ENCODE peak calls at places on chromosomes 12 and 14, in eight cellular contexts. One of them, this sample, is unnamed.

GRCh38 chr12:49367381-49368239 is at the start of gene SPATS2:
- DNase-seq in right lobe of liver: no peak
- DNase-seq in RWPE1: no peak
- DNase-seq in left ventricle myocardium inferior: peak
- DNase-seq in HFF-Myc: no peak
- DNase-seq in A549: peak
- DNase-seq in sigmoid colon: peak
- DNase-seq in nephron progenitor cell: peak
- DNase-seq in this sample: no peak

GRCh38 chr12:55072093-55072492 is 52.3 kb downstream of the NEUROD4 start:
- DNase-seq in A549: peak
- DNase-seq in RWPE1: peak
- DNase-seq in nephron progenitor cell: peak
- DNase-seq in right lobe of liver: peak
- DNase-seq in HFF-Myc: no peak
- DNase-seq in left ventricle myocardium inferior: peak
- DNase-seq in sigmoid colon: no peak
- DNase-seq in this sample: peak

GRCh38 chr14:65751510-65751909 is 339.0 kb downstream of the FUT8 start:
- DNase-seq in A549: no peak
- DNase-seq in nephron progenitor cell: no peak
- DNase-seq in HFF-Myc: no peak
- DNase-seq in RWPE1: no peak
- DNase-seq in right lobe of liver: no peak
- DNase-seq in left ventricle myocardium inferior: no peak
- DNase-seq in sigmoid colon: no peak
- DNase-seq in this sample: no peak

GRCh38 chr12:111396726-111397445 is 8.8 kb upstream of the SH2B3 start:
- DNase-seq in A549: peak
- DNase-seq in nephron progenitor cell: peak
- DNase-seq in left ventricle myocardium inferior: peak
- DNase-seq in right lobe of liver: peak
- DNase-seq in HFF-Myc: peak
- DNase-seq in sigmoid colon: peak
- DNase-seq in RWPE1: peak
- DNase-seq in this sample: peak

GRCh38 chr12:113230315-113231274 is 9.3 kb downstream of the TPCN1 start:
- DNase-seq in RWPE1: no peak
- DNase-seq in right lobe of liver: no peak
- DNase-seq in sigmoid colon: peak
- DNase-seq in HFF-Myc: no peak
- DNase-seq in nephron progenitor cell: no peak
- DNase-seq in left ventricle myocardium inferior: no peak
- DNase-seq in A549: no peak
- DNase-seq in this sample: no peak

GRCh38 chr12:1517007-1517406 is 77.4 kb downstream of the FBXL14 start:
- DNase-seq in RWPE1: no peak
- DNase-seq in HFF-Myc: no peak
- DNase-seq in nephron progenitor cell: peak
- DNase-seq in A549: peak
- DNase-seq in sigmoid colon: no peak
- DNase-seq in left ventricle myocardium inferior: no peak
- DNase-seq in right lobe of liver: peak
- DNase-seq in this sample: no peak

GRCh38 chr12:47577213-47577612 is 128.6 kb downstream of the RPAP3 start:
- DNase-seq in left ventricle myocardium inferior: no peak
- DNase-seq in RWPE1: no peak
- DNase-seq in HFF-Myc: no peak
- DNase-seq in nephron progenitor cell: no peak
- DNase-seq in sigmoid colon: no peak
- DNase-seq in A549: no peak
- DNase-seq in right lobe of liver: no peak
- DNase-seq in this sample: no peak

GRCh38 chr12:124563401-124563800 is 4.0 kb downstream of the NCOR2 start:
- DNase-seq in left ventricle myocardium inferior: no peak
- DNase-seq in HFF-Myc: no peak
- DNase-seq in right lobe of liver: no peak
- DNase-seq in RWPE1: no peak
- DNase-seq in A549: no peak
- DNase-seq in nephron progenitor cell: no peak
- DNase-seq in sigmoid colon: no peak
- DNase-seq in this sample: no peak

GRCh38 chr12:1811281-1811947 is 9.0 kb upstream of the LRTM2 start:
- DNase-seq in left ventricle myocardium inferior: no peak
- DNase-seq in HFF-Myc: no peak
- DNase-seq in right lobe of liver: no peak
- DNase-seq in nephron progenitor cell: no peak
- DNase-seq in sigmoid colon: no peak
- DNase-seq in A549: no peak
- DNase-seq in RWPE1: no peak
- DNase-seq in this sample: peak

GRCh38 chr14:53894456-53894855 is 62.2 kb downstream of the BMP4 start:
- DNase-seq in left ventricle myocardium inferior: no peak
- DNase-seq in nephron progenitor cell: no peak
- DNase-seq in HFF-Myc: peak
- DNase-seq in sigmoid colon: no peak
- DNase-seq in A549: no peak
- DNase-seq in right lobe of liver: no peak
- DNase-seq in RWPE1: peak
- DNase-seq in this sample: no peak

GRCh38 chr12:3632256-3633240 is 120.4 kb downstream of the CRACR2A start:
- DNase-seq in RWPE1: no peak
- DNase-seq in nephron progenitor cell: no peak
- DNase-seq in HFF-Myc: no peak
- DNase-seq in sigmoid colon: no peak
- DNase-seq in left ventricle myocardium inferior: no peak
- DNase-seq in A549: no peak
- DNase-seq in right lobe of liver: no peak
- DNase-seq in this sample: no peak

GRCh38 chr14:59262717-59263469 is 74.4 kb downstream of the DAAM1 start:
- DNase-seq in sigmoid colon: no peak
- DNase-seq in right lobe of liver: peak
- DNase-seq in nephron progenitor cell: no peak
- DNase-seq in A549: peak
- DNase-seq in RWPE1: no peak
- DNase-seq in HFF-Myc: no peak
- DNase-seq in left ventricle myocardium inferior: no peak
- DNase-seq in this sample: no peak

GRCh38 chr12:55720894-55721444 is 776 bp downstream of the RDH5 start:
- DNase-seq in sigmoid colon: peak
- DNase-seq in RWPE1: peak
- DNase-seq in A549: peak
- DNase-seq in nephron progenitor cell: no peak
- DNase-seq in left ventricle myocardium inferior: peak
- DNase-seq in HFF-Myc: peak
- DNase-seq in right lobe of liver: peak
- DNase-seq in this sample: peak

GRCh38 chr12:101634724-101635123 is 40.0 kb downstream of the MYBPC1 start:
- DNase-seq in left ventricle myocardium inferior: no peak
- DNase-seq in RWPE1: no peak
- DNase-seq in HFF-Myc: no peak
- DNase-seq in sigmoid colon: no peak
- DNase-seq in A549: no peak
- DNase-seq in right lobe of liver: no peak
- DNase-seq in nephron progenitor cell: no peak
- DNase-seq in this sample: no peak

GRCh38 chr12:52354197-52354596 is 13.1 kb downstream of the KRT85 start:
- DNase-seq in left ventricle myocardium inferior: no peak
- DNase-seq in HFF-Myc: peak
- DNase-seq in RWPE1: no peak
- DNase-seq in sigmoid colon: no peak
- DNase-seq in nephron progenitor cell: no peak
- DNase-seq in A549: no peak
- DNase-seq in right lobe of liver: no peak
- DNase-seq in this sample: no peak

GRCh38 chr14:47567273-47567672 is 108.1 kb downstream of the MDGA2 start:
- DNase-seq in nephron progenitor cell: no peak
- DNase-seq in left ventricle myocardium inferior: no peak
- DNase-seq in sigmoid colon: no peak
- DNase-seq in RWPE1: no peak
- DNase-seq in HFF-Myc: no peak
- DNase-seq in right lobe of liver: no peak
- DNase-seq in A549: no peak
- DNase-seq in this sample: no peak
- TF ChIP-seq CTCF in nephron progenitor cell: no peak
- TF ChIP-seq CTCF in left ventricle myocardium inferior: no peak
- TF ChIP-seq CTCF in sigmoid colon: no peak
- TF ChIP-seq CTCF in RWPE1: no peak
- TF ChIP-seq CTCF in HFF-Myc: no peak
- TF ChIP-seq CTCF in right lobe of liver: no peak
- TF ChIP-seq CTCF in A549: no peak
- TF ChIP-seq CTCF in this sample: no peak

DNA sequence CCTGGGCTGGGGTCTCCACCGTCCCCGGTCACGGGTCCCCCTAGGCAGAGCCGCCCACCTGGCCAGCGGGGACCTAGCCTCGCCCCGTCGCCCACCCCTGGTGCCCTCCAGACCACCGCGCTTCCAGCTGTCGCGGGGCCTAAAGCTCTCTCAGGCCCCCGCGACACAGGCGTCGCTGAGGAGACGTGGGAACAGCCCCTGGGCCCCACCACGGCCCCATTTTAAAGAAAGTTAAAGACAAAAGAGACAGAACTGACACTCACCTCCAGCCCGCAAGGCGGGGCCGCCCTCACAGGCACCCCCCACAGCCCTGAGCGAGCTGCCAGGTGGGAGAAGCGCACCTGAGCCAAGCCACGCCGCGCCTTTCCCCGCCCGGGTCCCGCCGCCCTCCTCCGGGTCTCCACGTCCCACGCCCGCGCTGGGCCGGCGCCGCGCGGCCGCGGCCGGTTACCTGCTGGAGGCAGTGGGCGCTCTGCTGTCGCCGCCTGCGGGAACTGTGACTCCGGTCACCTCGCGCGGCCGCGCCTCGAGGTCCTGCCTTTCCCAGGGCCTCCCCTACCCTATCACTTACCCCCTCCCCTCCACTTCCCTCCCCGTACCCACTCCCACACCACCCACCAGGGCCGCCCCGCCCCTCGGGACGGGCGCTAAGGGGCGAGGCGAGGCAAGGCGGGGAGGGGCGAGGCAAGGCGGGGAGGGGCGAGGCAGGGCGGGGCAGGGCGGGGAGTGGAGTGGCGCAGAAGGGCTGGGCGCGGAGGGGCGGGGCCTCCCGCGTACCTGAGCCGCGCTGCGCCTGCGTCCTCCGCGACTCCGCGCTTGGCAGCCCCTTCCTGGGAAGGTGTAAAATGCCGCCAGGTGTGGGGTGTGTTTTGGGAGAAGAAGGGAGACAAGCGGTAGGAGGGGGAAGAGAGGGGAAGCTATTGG is 31.2 kb downstream of the TC2N start:
- DNase-seq in left ventricle myocardium inferior: peak
- DNase-seq in nephron progenitor cell: peak
- DNase-seq in right lobe of liver: peak
- DNase-seq in RWPE1: peak
- DNase-seq in HFF-Myc: no peak
- DNase-seq in sigmoid colon: peak
- DNase-seq in A549: peak
- DNase-seq in this sample: peak
- TF ChIP-seq CTCF in left ventricle myocardium inferior: no peak
- TF ChIP-seq CTCF in nephron progenitor cell: no peak
- TF ChIP-seq CTCF in right lobe of liver: no peak
- TF ChIP-seq CTCF in RWPE1: no peak
- TF ChIP-seq CTCF in HFF-Myc: no peak
- TF ChIP-seq CTCF in sigmoid colon: no peak
- TF ChIP-seq CTCF in A549: no peak
- TF ChIP-seq CTCF in this sample: no peak

GRCh38 chr12:100197486-100197885 is 3.1 kb upstream of the ACTR6 start:
- DNase-seq in RWPE1: peak
- DNase-seq in nephron progenitor cell: no peak
- DNase-seq in A549: no peak
- DNase-seq in sigmoid colon: no peak
- DNase-seq in left ventricle myocardium inferior: no peak
- DNase-seq in HFF-Myc: no peak
- DNase-seq in right lobe of liver: no peak
- DNase-seq in this sample: no peak

GRCh38 chr12:100199023-100199346 is 1.6 kb upstream of the ACTR6 start:
- DNase-seq in sigmoid colon: no peak
- DNase-seq in left ventricle myocardium inferior: no peak
- DNase-seq in right lobe of liver: no peak
- DNase-seq in RWPE1: peak
- DNase-seq in A549: no peak
- DNase-seq in HFF-Myc: no peak
- DNase-seq in nephron progenitor cell: no peak
- DNase-seq in this sample: no peak

GRCh38 chr12:100201604-100202423 is 1.2 kb downstream of the ACTR6 start:
- DNase-seq in nephron progenitor cell: no peak
- DNase-seq in left ventricle myocardium inferior: no peak
- DNase-seq in A549: no peak
- DNase-seq in RWPE1: no peak
- DNase-seq in right lobe of liver: no peak
- DNase-seq in sigmoid colon: no peak
- DNase-seq in HFF-Myc: no peak
- DNase-seq in this sample: no peak

GRCh38 chr12:100199347-100200136 is 1.1 kb upstream of the ACTR6 start:
- DNase-seq in RWPE1: peak
- DNase-seq in HFF-Myc: no peak
- DNase-seq in nephron progenitor cell: peak
- DNase-seq in sigmoid colon: peak
- DNase-seq in left ventricle myocardium inferior: peak
- DNase-seq in A549: peak
- DNase-seq in right lobe of liver: peak
- DNase-seq in this sample: peak

GRCh38 chr12:100200450-100201181 is at the start of gene ACTR6:
- DNase-seq in HFF-Myc: peak
- DNase-seq in RWPE1: peak
- DNase-seq in right lobe of liver: peak
- DNase-seq in left ventricle myocardium inferior: peak
- DNase-seq in sigmoid colon: peak
- DNase-seq in nephron progenitor cell: peak
- DNase-seq in A549: peak
- DNase-seq in this sample: peak
- TF ChIP-seq CTCF in HFF-Myc: no peak
- TF ChIP-seq CTCF in RWPE1: no peak
- TF ChIP-seq CTCF in right lobe of liver: no peak
- TF ChIP-seq CTCF in left ventricle myocardium inferior: no peak
- TF ChIP-seq CTCF in sigmoid colon: no peak
- TF ChIP-seq CTCF in nephron progenitor cell: no peak
- TF ChIP-seq CTCF in A549: no peak
- TF ChIP-seq CTCF in this sample: no peak

DNA sequence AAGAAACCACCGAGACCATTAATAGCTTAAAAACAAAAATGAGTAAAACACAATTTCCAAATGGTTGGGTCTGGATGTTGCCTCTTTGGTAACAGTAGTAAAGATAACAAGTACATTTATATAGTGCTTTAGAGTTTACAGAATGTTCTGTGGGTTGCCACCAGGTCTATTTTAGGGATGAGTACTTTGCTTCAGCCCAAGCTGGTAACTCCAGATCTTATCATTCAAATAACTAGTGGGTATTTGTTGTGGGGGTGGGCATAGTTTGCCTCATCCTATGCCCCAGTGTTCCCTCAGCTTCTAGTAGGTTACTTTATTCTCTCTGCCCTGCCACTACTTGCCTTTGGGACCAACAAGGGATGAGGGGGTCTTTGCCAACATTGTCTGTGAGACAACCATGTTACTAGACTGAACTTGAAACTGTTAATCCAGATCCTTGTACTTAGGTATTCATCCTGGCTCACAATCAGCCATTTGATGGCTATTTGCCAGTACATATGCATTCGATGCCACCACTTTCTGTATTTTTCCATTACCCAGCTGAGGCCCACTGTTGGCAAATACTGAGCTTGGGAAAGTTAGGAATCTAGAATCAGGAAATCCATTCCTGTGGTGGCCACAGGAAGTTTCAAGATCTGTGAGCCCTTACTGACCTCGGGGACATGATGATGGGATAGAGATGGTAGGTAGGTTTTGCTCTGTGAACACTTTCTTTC is 17.6 kb upstream of the AKAP6 start:
- DNase-seq in HFF-Myc: no peak
- DNase-seq in nephron progenitor cell: no peak
- DNase-seq in right lobe of liver: no peak
- DNase-seq in RWPE1: no peak
- DNase-seq in A549: no peak
- DNase-seq in left ventricle myocardium inferior: no peak
- DNase-seq in sigmoid colon: no peak
- DNase-seq in this sample: no peak
- TF ChIP-seq CTCF in HFF-Myc: no peak
- TF ChIP-seq CTCF in nephron progenitor cell: no peak
- TF ChIP-seq CTCF in right lobe of liver: no peak
- TF ChIP-seq CTCF in RWPE1: no peak
- TF ChIP-seq CTCF in A549: no peak
- TF ChIP-seq CTCF in left ventricle myocardium inferior: no peak
- TF ChIP-seq CTCF in sigmoid colon: no peak
- TF ChIP-seq CTCF in this sample: no peak